ENCODE peak calls at places on chromosomes 13 and 19, in five cellular contexts. One of them, this sample, is unnamed. For H3K4me1, the result is how much of the 10 kb centered on the place peaks cover.

GRCh38 chr19:33444238-33444992 is 70.9 kb downstream of the CEBPG start:
- DNase-seq in adrenal gland: no peak
- DNase-seq in left ventricle myocardium inferior: peak
- DNase-seq in colonic mucosa: no peak
- DNase-seq in ascending aorta: no peak
- DNase-seq in this sample: no peak

GRCh38 chr19:44725251-44725650 is 23.3 kb upstream of the BCL3 start:
- DNase-seq in adrenal gland: no peak
- DNase-seq in ascending aorta: no peak
- DNase-seq in colonic mucosa: peak
- DNase-seq in left ventricle myocardium inferior: no peak
- DNase-seq in this sample: no peak

GRCh38 chr13:33079960-33080359 is 63.7 kb downstream of the KL start:
- DNase-seq in ascending aorta: no peak
- DNase-seq in colonic mucosa: no peak
- DNase-seq in left ventricle myocardium inferior: no peak
- DNase-seq in adrenal gland: no peak
- DNase-seq in this sample: no peak

GRCh38 chr19:18439025-18439909 is 1.3 kb upstream of the ISYNA1 start:
- DNase-seq in colonic mucosa: no peak
- DNase-seq in adrenal gland: peak
- DNase-seq in ascending aorta: no peak
- DNase-seq in left ventricle myocardium inferior: no peak
- DNase-seq in this sample: peak

GRCh38 chr13:28055362-28055761 is 45.0 kb downstream of the FLT3 start:
- DNase-seq in ascending aorta: no peak
- DNase-seq in adrenal gland: no peak
- DNase-seq in left ventricle myocardium inferior: no peak
- DNase-seq in colonic mucosa: no peak
- DNase-seq in this sample: no peak

GRCh38 chr19:35767288-35768081 is 7.9 kb upstream of the ARHGAP33 start:
- DNase-seq in colonic mucosa: no peak
- DNase-seq in left ventricle myocardium inferior: no peak
- DNase-seq in ascending aorta: no peak
- DNase-seq in adrenal gland: peak
- DNase-seq in this sample: peak

GRCh38 chr19:49924004-49924880 is 4.8 kb upstream of the ATF5 start:
- DNase-seq in left ventricle myocardium inferior: no peak
- DNase-seq in ascending aorta: no peak
- DNase-seq in adrenal gland: no peak
- DNase-seq in colonic mucosa: no peak
- DNase-seq in this sample: peak

GRCh38 chr13:51153527-51153926 is 42.5 kb upstream of the C13orf42 start:
- DNase-seq in ascending aorta: no peak
- DNase-seq in adrenal gland: no peak
- DNase-seq in left ventricle myocardium inferior: no peak
- DNase-seq in colonic mucosa: no peak
- DNase-seq in this sample: peak

GRCh38 chr13:49240017-49240416 is 7.7 kb upstream of the CDADC1 start:
- DNase-seq in adrenal gland: peak
- DNase-seq in colonic mucosa: no peak
- DNase-seq in ascending aorta: no peak
- DNase-seq in left ventricle myocardium inferior: no peak
- DNase-seq in this sample: peak

GRCh38 chr19:4913996-4914735 is 4.9 kb downstream of the UHRF1 start:
- DNase-seq in ascending aorta: no peak
- DNase-seq in colonic mucosa: no peak
- DNase-seq in left ventricle myocardium inferior: no peak
- DNase-seq in adrenal gland: no peak
- DNase-seq in this sample: no peak

GRCh38 chr19:3098141-3098514 is 4.0 kb downstream of the GNA11 start:
- DNase-seq in ascending aorta: no peak
- DNase-seq in left ventricle myocardium inferior: peak
- DNase-seq in colonic mucosa: peak
- DNase-seq in adrenal gland: no peak
- DNase-seq in this sample: no peak

GRCh38 chr19:1486720-1487575 is 3.2 kb downstream of the PCSK4 start:
- DNase-seq in ascending aorta: no peak
- DNase-seq in adrenal gland: no peak
- DNase-seq in left ventricle myocardium inferior: no peak
- DNase-seq in colonic mucosa: no peak
- DNase-seq in this sample: no peak

GRCh38 chr13:33494596-33495214 is 209.2 kb upstream of the STARD13 start:
- DNase-seq in ascending aorta: no peak
- DNase-seq in left ventricle myocardium inferior: peak
- DNase-seq in adrenal gland: no peak
- DNase-seq in colonic mucosa: no peak
- DNase-seq in this sample: no peak

GRCh38 chr19:23283925-23284324 is 33.7 kb upstream of the ZNF724 start:
- DNase-seq in adrenal gland: peak
- DNase-seq in colonic mucosa: peak
- DNase-seq in ascending aorta: peak
- DNase-seq in left ventricle myocardium inferior: peak
- DNase-seq in this sample: peak

GRCh38 chr19:11931051-11931450 is 6.1 kb downstream of the ZNF700 start:
- DNase-seq in colonic mucosa: no peak
- DNase-seq in ascending aorta: no peak
- DNase-seq in left ventricle myocardium inferior: no peak
- DNase-seq in adrenal gland: no peak
- DNase-seq in this sample: no peak

GRCh38 chr19:43656436-43656835 is 13.5 kb downstream of the PLAUR start:
- DNase-seq in ascending aorta: no peak
- DNase-seq in adrenal gland: no peak
- DNase-seq in left ventricle myocardium inferior: no peak
- DNase-seq in colonic mucosa: no peak
- DNase-seq in this sample: peak

GRCh38 chr19:38285567-38285966 is 18.5 kb upstream of the C19orf33 start:
- DNase-seq in ascending aorta: no peak
- DNase-seq in adrenal gland: no peak
- DNase-seq in left ventricle myocardium inferior: no peak
- DNase-seq in colonic mucosa: no peak
- DNase-seq in this sample: no peak

GRCh38 chr19:55667511-55667910 is 7.5 kb upstream of the EPN1 start:
- DNase-seq in ascending aorta: no peak
- DNase-seq in left ventricle myocardium inferior: no peak
- DNase-seq in adrenal gland: no peak
- DNase-seq in colonic mucosa: no peak
- DNase-seq in this sample: no peak
- H3K4me1 ChIP-seq in ascending aorta: under half
- H3K4me1 ChIP-seq in left ventricle myocardium inferior: under half
- H3K4me1 ChIP-seq in adrenal gland: under half
- H3K4me1 ChIP-seq in colonic mucosa: under half
- H3K4me1 ChIP-seq in this sample: under half

DNA sequence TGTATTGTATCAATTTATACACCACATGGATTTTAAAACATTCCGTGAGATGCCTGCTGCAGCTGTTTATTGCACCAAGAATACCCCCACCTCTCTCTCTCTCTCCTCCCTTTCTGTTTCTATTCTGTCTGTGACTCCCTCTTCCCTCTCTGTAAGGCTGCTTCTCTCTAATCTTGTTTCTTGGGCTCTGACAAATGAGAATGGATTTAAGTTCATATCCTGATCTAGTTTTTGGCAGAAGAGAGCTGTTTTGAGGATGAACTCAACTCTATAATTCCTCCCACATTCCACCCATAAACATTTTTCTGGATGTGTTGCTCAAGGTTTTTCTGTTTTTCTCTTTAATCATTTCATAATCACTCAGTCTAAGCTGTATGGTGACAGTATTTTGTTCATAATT is 144.3 kb upstream of the FRY start:
- DNase-seq in colonic mucosa: no peak
- DNase-seq in left ventricle myocardium inferior: no peak
- DNase-seq in ascending aorta: no peak
- DNase-seq in adrenal gland: no peak
- DNase-seq in this sample: no peak
- H3K27ac ChIP-seq in colonic mucosa: no peak
- H3K27ac ChIP-seq in left ventricle myocardium inferior: peak
- H3K27ac ChIP-seq in ascending aorta: peak
- H3K27ac ChIP-seq in adrenal gland: no peak
- H3K27ac ChIP-seq in this sample: no peak

GRCh38 chr19:6551607-6552450 is 21.0 kb downstream of the TNFSF9 start:
- DNase-seq in ascending aorta: no peak
- DNase-seq in colonic mucosa: no peak
- DNase-seq in adrenal gland: no peak
- DNase-seq in left ventricle myocardium inferior: no peak
- DNase-seq in this sample: peak
- TF ChIP-seq CTCF in ascending aorta: no peak
- TF ChIP-seq CTCF in colonic mucosa: no peak
- TF ChIP-seq CTCF in adrenal gland: no peak
- TF ChIP-seq CTCF in left ventricle myocardium inferior: peak
- TF ChIP-seq CTCF in this sample: peak

GRCh38 chr19:7913652-7914051 is 978 bp upstream of the TGFBR3L start:
- DNase-seq in colonic mucosa: no peak
- DNase-seq in ascending aorta: no peak
- DNase-seq in left ventricle myocardium inferior: no peak
- DNase-seq in adrenal gland: no peak
- DNase-seq in this sample: no peak
- H3K4me1 ChIP-seq in colonic mucosa: under half
- H3K4me1 ChIP-seq in ascending aorta: under half
- H3K4me1 ChIP-seq in left ventricle myocardium inferior: under half
- H3K4me1 ChIP-seq in adrenal gland: under half
- H3K4me1 ChIP-seq in this sample: under half

DNA sequence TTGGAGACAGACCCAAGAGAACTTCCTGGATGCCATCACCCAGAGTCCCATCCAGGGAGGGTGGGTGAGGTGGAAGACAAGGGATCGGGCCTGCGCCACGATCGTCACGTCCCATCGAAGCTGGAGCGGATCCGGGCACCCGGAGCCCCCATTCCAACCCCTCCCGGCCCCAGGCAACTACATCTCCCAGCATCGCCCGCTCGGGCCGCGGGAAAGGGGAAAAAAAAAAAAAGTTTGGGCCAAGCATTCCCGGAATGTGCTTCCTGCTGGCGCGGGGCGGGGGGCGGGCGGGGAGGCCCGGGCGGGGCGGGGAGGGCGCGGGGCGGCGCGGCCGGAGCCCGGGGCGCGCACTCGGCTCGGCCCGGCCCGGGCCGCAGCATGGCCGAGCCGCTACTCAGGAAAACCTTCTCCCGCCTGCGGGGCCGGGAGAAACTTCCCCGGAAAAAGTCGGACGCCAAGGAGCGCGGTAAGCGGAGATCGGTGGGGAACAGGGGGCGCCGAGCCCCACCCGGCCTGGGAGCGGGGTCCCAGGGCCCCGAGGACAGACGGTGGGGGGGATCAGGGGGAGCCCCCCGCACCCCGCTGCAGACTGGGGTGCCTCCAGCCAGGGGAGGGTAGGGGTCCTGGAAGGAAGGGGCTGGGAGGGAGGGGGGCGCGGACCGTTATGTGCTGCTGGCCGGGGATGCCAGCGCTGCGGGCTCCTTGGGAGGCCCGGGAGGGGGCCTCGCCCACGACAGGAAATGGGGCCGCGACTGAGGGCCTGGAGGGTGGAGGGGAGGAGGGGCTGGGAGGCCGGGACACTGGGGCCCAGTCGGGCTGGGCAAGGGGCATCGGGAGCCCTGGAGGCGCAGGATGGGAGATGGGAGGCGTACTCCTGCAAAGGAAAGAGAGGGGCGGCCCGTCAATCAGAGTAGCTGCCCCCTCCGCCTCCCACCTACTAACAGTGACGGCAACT is at the start of gene SYDE1:
- DNase-seq in left ventricle myocardium inferior: peak
- DNase-seq in ascending aorta: peak
- DNase-seq in colonic mucosa: no peak
- DNase-seq in adrenal gland: peak
- DNase-seq in this sample: peak
- H3K27ac ChIP-seq in left ventricle myocardium inferior: peak
- H3K27ac ChIP-seq in ascending aorta: peak
- H3K27ac ChIP-seq in colonic mucosa: peak
- H3K27ac ChIP-seq in adrenal gland: peak
- H3K27ac ChIP-seq in this sample: peak

GRCh38 chr19:47378246-47378645 is 29.1 kb downstream of the DHX34 start:
- DNase-seq in adrenal gland: no peak
- DNase-seq in ascending aorta: no peak
- DNase-seq in left ventricle myocardium inferior: no peak
- DNase-seq in colonic mucosa: no peak
- DNase-seq in this sample: no peak
- TF ChIP-seq CTCF in adrenal gland: no peak
- TF ChIP-seq CTCF in ascending aorta: no peak
- TF ChIP-seq CTCF in left ventricle myocardium inferior: no peak
- TF ChIP-seq CTCF in colonic mucosa: no peak
- TF ChIP-seq CTCF in this sample: no peak

DNA sequence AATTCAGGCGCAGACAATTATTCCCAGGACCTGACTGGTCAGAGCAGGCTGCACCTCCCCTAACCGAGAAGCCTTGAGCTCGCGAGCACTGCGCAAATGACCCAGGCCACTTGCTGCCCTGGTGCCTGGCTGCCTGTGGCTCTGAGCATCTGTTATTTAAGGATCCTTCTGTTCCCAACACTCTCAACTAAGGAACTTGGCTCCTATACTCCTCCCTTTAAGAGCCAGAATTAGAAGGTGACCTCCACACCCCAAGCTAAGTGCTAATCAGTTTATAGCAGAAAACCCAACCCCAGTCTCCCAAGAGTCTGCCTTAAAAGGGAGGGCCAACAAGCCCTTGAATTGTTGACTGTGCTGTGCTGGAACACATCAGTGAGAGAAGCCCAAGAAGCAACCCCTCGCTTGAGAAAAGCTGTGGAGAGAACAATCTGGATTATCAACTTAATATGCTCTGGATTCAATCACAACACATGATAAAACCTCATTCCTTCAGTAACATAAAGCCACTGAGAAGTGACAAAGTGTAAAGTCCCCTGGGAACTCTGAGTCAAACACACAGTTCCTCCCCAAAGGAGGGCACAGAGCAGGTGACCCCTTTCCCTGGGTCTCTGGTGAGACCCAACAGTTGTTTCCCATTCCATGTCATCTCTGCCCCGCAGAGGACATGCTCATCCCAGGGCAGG is 14.6 kb downstream of the AKAP8L start:
- DNase-seq in ascending aorta: no peak
- DNase-seq in left ventricle myocardium inferior: no peak
- DNase-seq in colonic mucosa: no peak
- DNase-seq in adrenal gland: no peak
- DNase-seq in this sample: peak
- H3K4me1 ChIP-seq in ascending aorta: under half
- H3K4me1 ChIP-seq in left ventricle myocardium inferior: half or more
- H3K4me1 ChIP-seq in colonic mucosa: under half
- H3K4me1 ChIP-seq in adrenal gland: half or more
- H3K4me1 ChIP-seq in this sample: under half

GRCh38 chr13:41098761-41099160 is 33.8 kb downstream of the KBTBD6 start:
- DNase-seq in colonic mucosa: no peak
- DNase-seq in left ventricle myocardium inferior: no peak
- DNase-seq in adrenal gland: no peak
- DNase-seq in ascending aorta: no peak
- DNase-seq in this sample: no peak
- H3K27ac ChIP-seq in colonic mucosa: no peak
- H3K27ac ChIP-seq in left ventricle myocardium inferior: no peak
- H3K27ac ChIP-seq in adrenal gland: no peak
- H3K27ac ChIP-seq in ascending aorta: no peak
- H3K27ac ChIP-seq in this sample: no peak

This sample was measured in endodermal cell.